ENCODE peak calls at places on chromosomes 1 and 21, in four cellular contexts. X is cardiac muscle cell, F is G401, K is occipital lobe. H is an unnamed sample.

GRCh38 chr1:10380594-10381275 is 18.1 kb upstream of the PGD start:
- DNase-seq in X (peak), F (peak), K (no peak), H (no peak)

GRCh38 chr1:85894651-85895050 is 186.4 kb upstream of the ZNHIT6 start:
- DNase-seq in X (peak), F (peak), K (no peak), H (no peak)

GRCh38 chr1:180631197-180631765 is 541 bp upstream of the XPR1 start:
- DNase-seq in X (no peak), F (no peak), K (no peak), H (no peak)

GRCh38 chr1:26121854-26122773 is 10.5 kb downstream of the PDIK1L start:
- DNase-seq in X (peak), F (no peak), K (no peak), H (no peak)

GRCh38 chr1:244216836-244217235 is 165.8 kb downstream of the ZBTB18 start:
- DNase-seq in X (no peak), F (no peak), K (no peak), H (no peak)

GRCh38 chr1:209607102-209607794 is 23.7 kb downstream of the CAMK1G start:
- DNase-seq in X (no peak), F (no peak), K (no peak), H (no peak)

GRCh38 chr1:224623310-224623714 is 7.2 kb downstream of the CNIH3 start:
- DNase-seq in X (peak), F (no peak), K (no peak), H (no peak)

GRCh38 chr1:109499661-109500536 is 6.0 kb downstream of the CYB561D1 start:
- DNase-seq in X (peak), F (peak), K (no peak), H (peak)

GRCh38 chr21:45581322-45581712 is 39.1 kb upstream of the SLC19A1 start:
- DNase-seq in X (no peak), F (no peak), K (no peak), H (no peak)

GRCh38 chr1:36941579-36941978 is 92.7 kb downstream of the GRIK3 start:
- DNase-seq in X (no peak), F (no peak), K (no peak), H (no peak)

GRCh38 chr1:246324711-246325110 is 182.4 kb downstream of the SMYD3 start:
- DNase-seq in X (no peak), F (no peak), K (peak), H (no peak)

GRCh38 chr1:21696931-21697330 is 27.8 kb upstream of the RAP1GAP start:
- DNase-seq in X (no peak), F (no peak), K (no peak), H (no peak)

GRCh38 chr21:34085129-34085528 is 11.8 kb downstream of the MRPS6 start:
- DNase-seq in X (no peak), F (no peak), K (no peak), H (no peak)

GRCh38 chr1:39902121-39902807 is 547 bp upstream of the MYCL start:
- DNase-seq in X (peak), F (peak), K (peak), H (peak)

GRCh38 chr21:28822882-28823335 is 169.8 kb downstream of the LTN1 start:
- DNase-seq in X (peak), F (peak), K (no peak), H (no peak)

GRCh38 chr1:180382326-180383115 is 119.9 kb downstream of the ACBD6 start:
- DNase-seq in X (peak), F (no peak), K (no peak), H (no peak)

GRCh38 chr1:60573121-60573520 is 499.6 kb upstream of the C1orf87 start:
- DNase-seq in X (peak), F (no peak), K (no peak), H (no peak)

GRCh38 chr1:22359427-22359826 is 92.2 kb upstream of the ZBTB40 start:
- DNase-seq in X (no peak), F (no peak), K (no peak), H (no peak)

GRCh38 chr1:227894831-227895451 is 52.8 kb downstream of the WNT9A start:
- DNase-seq in X (no peak), F (no peak), K (no peak), H (no peak)

GRCh38 chr1:117093870-117094621 is 27.5 kb downstream of the TRIM45 start:
- DNase-seq in X (peak), F (no peak), K (peak), H (peak)

GRCh38 chr1:22763479-22764200 is 53.0 kb downstream of the EPHB2 start:
- DNase-seq in X (no peak), F (no peak), K (no peak), H (no peak)

GRCh38 chr1:84724128-84724860 is 34.0 kb upstream of the SSX2IP start:
- DNase-seq in X (no peak), F (no peak), K (no peak), H (peak)

GRCh38 chr1:235059221-235059620 is 69.4 kb downstream of the TOMM20 start:
- DNase-seq in X (no peak), F (no peak), K (no peak), H (no peak)

GRCh38 chr1:117886101-117886795 is 43.2 kb downstream of the GDAP2 start:
- DNase-seq in X (peak), F (no peak), K (no peak), H (no peak)

GRCh38 chr1:243343970-243344749 is 88.3 kb downstream of the SDCCAG8 start:
- DNase-seq in X (peak), F (peak), K (no peak), H (no peak)